ENCODE peak calls at places on chromosomes 16 and 17, in ten cellular contexts. T, G, Q, R, M, P, E, H, B and X are unnamed samples.

GRCh38 chr16:71406316-71406715 is 35.5 kb downstream of the TLE7 start:
- DNase-seq in T (no peak), G (no peak), Q (no peak), R (no peak), M (no peak), P (no peak), E (no peak), H (no peak), B (no peak), X (no peak)

GRCh38 chr16:27228036-27228435 is 24.7 kb downstream of the KDM8 start:
- DNase-seq in T (no peak), G (no peak), Q (no peak), R (no peak), M (no peak), P (no peak), E (no peak), H (no peak), B (no peak), X (no peak)

GRCh38 chr16:66988197-66988788 is at the start of gene CES4A:
- DNase-seq in T (no peak), G (no peak), Q (no peak), R (no peak), M (no peak), P (peak), E (no peak), H (peak), B (no peak), X (no peak)

GRCh38 chr17:38601539-38602351 is 4.0 kb downstream of the SRCIN1 start:
- DNase-seq in T (no peak), G (no peak), Q (peak), R (no peak), M (no peak), P (no peak), E (peak), H (no peak), B (no peak), X (no peak)

GRCh38 chr17:66240630-66241029 is 11.4 kb upstream of the APOH start:
- DNase-seq in T (no peak), G (no peak), Q (no peak), R (no peak), M (no peak), P (peak), E (no peak), H (peak), B (no peak), X (no peak)

GRCh38 chr17:6327007-6327406 is 107.9 kb downstream of the AIPL1 start:
- DNase-seq in T (peak), G (no peak), Q (no peak), R (peak), M (no peak), P (no peak), E (no peak), H (no peak), B (no peak), X (no peak)

GRCh38 chr17:81566461-81567126 is 14.4 kb upstream of the FAAP100 start:
- DNase-seq in T (no peak), G (no peak), Q (peak), R (peak), M (peak), P (peak), E (peak), H (peak), B (peak), X (no peak)

GRCh38 chr17:59506907-59507726 is 58.3 kb upstream of the DHX40 start:
- DNase-seq in T (no peak), G (no peak), Q (no peak), R (no peak), M (no peak), P (no peak), E (no peak), H (no peak), B (no peak), X (peak)

GRCh38 chr17:17004251-17004996 is 32.5 kb upstream of the TNFRSF13B start:
- DNase-seq in T (no peak), G (no peak), Q (no peak), R (no peak), M (no peak), P (no peak), E (no peak), H (no peak), B (no peak), X (no peak)